ENCODE peak calls at places on chromosomes 1 and 21, in five cellular contexts. X is NCI-H1417, B is left cardiac atrium, C is glutamatergic neuron, N is adipocyte. P is an unnamed sample.

GRCh38 chr21:44512496-44513388 is 27.3 kb downstream of the KRTAP10-1 start:
- DNase-seq in C (peak), B (no peak), X (no peak), N (no peak), P (no peak)

GRCh38 chr1:26530898-26531598 is 1.5 kb downstream of the RPS6KA1 start:
- DNase-seq in X (peak), C (no peak), B (peak), N (peak), P (no peak)

GRCh38 chr1:42239555-42239954 is 75.0 kb upstream of the GUCA2A start:
- DNase-seq in B (no peak), N (no peak), C (no peak), X (no peak), P (no peak)

GRCh38 chr1:165215676-165216075 is 140.8 kb downstream of the LMX1A start:
- DNase-seq in C (no peak), X (no peak), B (no peak), N (no peak), P (no peak)

GRCh38 chr1:24236170-24237045 is 49.3 kb upstream of the IFNLR1 start:
- DNase-seq in C (no peak), N (peak), X (no peak), B (no peak), P (no peak)

GRCh38 chr1:8077120-8077573 is 51.0 kb upstream of the ERRFI1 start:
- DNase-seq in X (peak), B (peak), N (peak), C (no peak), P (no peak)

GRCh38 chr1:5108740-5109139 is 454.3 kb downstream of the AJAP1 start:
- DNase-seq in X (peak), N (no peak), C (no peak), B (no peak), P (no peak)

GRCh38 chr1:65985393-65986066 is 192.8 kb downstream of the PDE4B start:
- DNase-seq in N (no peak), X (no peak), C (no peak), B (no peak), P (no peak)

GRCh38 chr1:24575905-24576587 is 20.2 kb downstream of the NCMAP start:
- DNase-seq in B (no peak), C (no peak), X (no peak), N (no peak), P (no peak)

GRCh38 chr1:222974496-222974895 is 159.7 kb downstream of the DISP1 start:
- DNase-seq in X (no peak), C (no peak), B (no peak), N (peak), P (no peak)

GRCh38 chr1:94831636-94832035 is 11.5 kb downstream of the SLC44A3 start:
- DNase-seq in B (no peak), C (no peak), N (no peak), X (no peak), P (no peak)

GRCh38 chr1:230379928-230380327 is 46.2 kb downstream of the PGBD5 start:
- DNase-seq in C (no peak), X (no peak), B (no peak), N (no peak), P (no peak)

GRCh38 chr1:246788895-246789338 is 64.7 kb downstream of the SCCPDH start:
- DNase-seq in N (no peak), C (no peak), X (no peak), B (no peak), P (no peak)

GRCh38 chr1:46409063-46409372 is 14.9 kb downstream of the FAAH start:
- DNase-seq in N (no peak), C (no peak), X (no peak), B (no peak), P (no peak)

GRCh38 chr21:21801921-21802320 is 803.7 kb downstream of the NCAM2 start:
- DNase-seq in N (no peak), B (no peak), C (no peak), X (no peak), P (no peak)

GRCh38 chr1:117607471-117607870 is 1.6 kb downstream of the TENT5C start:
- DNase-seq in C (no peak), N (no peak), B (no peak), X (no peak), P (peak)

GRCh38 chr1:234699795-234700665 is 90.1 kb upstream of the IRF2BP2 start:
- DNase-seq in N (peak), C (peak), X (no peak), B (peak), P (no peak)

GRCh38 chr1:75522389-75522788 is 88.5 kb downstream of the SLC44A5 start:
- DNase-seq in X (no peak), N (no peak), B (peak), C (no peak), P (no peak)

GRCh38 chr1:29549001-29549400 is 312.7 kb downstream of the PTPRU start:
- DNase-seq in X (no peak), C (no peak), N (no peak), B (no peak), P (no peak)

GRCh38 chr1:19058476-19058797 is 102.0 kb upstream of the IFFO2 start:
- DNase-seq in C (no peak), B (no peak), N (no peak), X (no peak), P (no peak)

GRCh38 chr1:29094954-29095353 is 28.7 kb downstream of the TMEM200B start:
- DNase-seq in N (no peak), C (no peak), X (no peak), B (no peak), P (no peak)

GRCh38 chr21:14989359-14989758 is 75.4 kb downstream of the NRIP1 start:
- DNase-seq in B (no peak), N (peak), C (no peak), X (no peak), P (no peak)

GRCh38 chr1:168689726-168690602 is 39.0 kb downstream of the DPT start:
- DNase-seq in B (no peak), N (no peak), C (no peak), X (peak), P (no peak)

GRCh38 chr1:231625975-231626534 is 535 bp upstream of the DISC1 start:
- DNase-seq in B (no peak), N (no peak), X (no peak), C (no peak), P (no peak)

GRCh38 chr21:46219591-46220239 is 8.9 kb downstream of the LSS start:
- DNase-seq in B (no peak), C (no peak), X (peak), N (no peak), P (no peak)

GRCh38 chr21:35097525-35097924 is 48.4 kb upstream of the RUNX1 start:
- DNase-seq in B (no peak), N (no peak), C (no peak), X (no peak), P (no peak)

GRCh38 chr1:203930343-203930742 is 68.9 kb downstream of the SNRPE start:
- DNase-seq in X (no peak), B (no peak), N (no peak), C (no peak), P (no peak)

GRCh38 chr1:186066411-186066810 is 308.6 kb downstream of the TPR start:
- DNase-seq in C (no peak), N (no peak), B (no peak), X (no peak), P (no peak)

GRCh38 chr1:153533689-153534201 is 2.0 kb downstream of the S100A6 start:
- DNase-seq in X (no peak), B (peak), N (peak), C (no peak), P (no peak)

GRCh38 chr1:215507119-215507518 is 60.0 kb upstream of the KCTD3 start:
- DNase-seq in X (no peak), N (no peak), B (no peak), C (no peak), P (no peak)

GRCh38 chr1:115643219-115643618 is 1.4 kb downstream of the VANGL1 start:
- DNase-seq in C (no peak), X (no peak), B (no peak), N (no peak), P (no peak)

GRCh38 chr1:91130256-91130985 is 108.6 kb upstream of the ZNF644 start:
- DNase-seq in X (no peak), C (no peak), N (no peak), B (no peak), P (no peak)

GRCh38 chr1:167262820-167263219 is 42.1 kb downstream of the POU2F1 start:
- DNase-seq in B (no peak), C (no peak), N (no peak), X (peak), P (no peak)

P was measured in natural killer cell treated with Interleukin-12 subunit alpha and Interleukin-12 subunit beta and Interleukin-15 and Interleukin-18, amount 100 ng/mL, for 72 hours.